ENCODE peak calls at places on chromosomes 13 and 19, in four cellular contexts. H is A549, Y is AG04449, W is heart left ventricle. C is an unnamed sample.

GRCh38 chr13:30340367-30341184 is 33.2 kb upstream of the KATNAL1 start:
- DNase-seq in H (no peak), Y (peak), W (peak), C (peak)

GRCh38 chr13:49062297-49062896 is 86.7 kb downstream of the FNDC3A start:
- DNase-seq in H (no peak), Y (no peak), W (no peak), C (peak)

GRCh38 chr19:48986211-48986610 is 6.9 kb downstream of the GYS1 start:
- DNase-seq in H (no peak), Y (no peak), W (no peak), C (no peak)

GRCh38 chr19:40467007-40467565 is 285 bp downstream of the SPTBN4 start:
- DNase-seq in H (no peak), Y (no peak), W (no peak), C (no peak)

GRCh38 chr13:103184413-103184812 is 118.2 kb upstream of the SLC10A2 start:
- DNase-seq in H (no peak), Y (no peak), W (no peak), C (no peak)

GRCh38 chr19:30349131-30349730 is 23.0 kb upstream of the ZNF536 start:
- DNase-seq in H (no peak), Y (no peak), W (no peak), C (no peak)

GRCh38 chr19:15445807-15446376 is 3.9 kb downstream of the WIZ start:
- DNase-seq in H (no peak), Y (no peak), W (peak), C (no peak)

GRCh38 chr19:53696951-53697350 is 65.2 kb downstream of the DPRX start:
- DNase-seq in H (no peak), Y (no peak), W (no peak), C (no peak)

GRCh38 chr13:99028890-99029289 is 51.0 kb upstream of the DOCK9 start:
- DNase-seq in H (no peak), Y (no peak), W (no peak), C (no peak)

GRCh38 chr13:98112456-98112855 is 30.4 kb upstream of the FARP1 start:
- DNase-seq in H (no peak), Y (no peak), W (no peak), C (no peak)

GRCh38 chr13:41402695-41403511 is 54.4 kb upstream of the RGCC start:
- DNase-seq in H (no peak), Y (no peak), W (no peak), C (no peak)

GRCh38 chr19:52670046-52670445 is 31.9 kb upstream of the ZNF83 start:
- DNase-seq in H (no peak), Y (no peak), W (no peak), C (no peak)

GRCh38 chr19:35518313-35518712 is 4.9 kb upstream of the DMKN start:
- DNase-seq in H (peak), Y (peak), W (no peak), C (peak)

GRCh38 chr19:8396563-8397203 is 6.5 kb downstream of the RAB11B start:
- DNase-seq in H (peak), Y (no peak), W (peak), C (peak)

GRCh38 chr13:30224732-30225131 is 82.6 kb downstream of the KATNAL1 start:
- DNase-seq in H (peak), Y (no peak), W (no peak), C (peak)

GRCh38 chr13:100542546-100543156 is 45.9 kb downstream of the GGACT start:
- DNase-seq in H (peak), Y (no peak), W (no peak), C (peak)

GRCh38 chr13:27006519-27007161 is 165.0 kb downstream of the USP12 start:
- DNase-seq in H (no peak), Y (no peak), W (no peak), C (peak)

GRCh38 chr19:35592226-35592625 is 6.3 kb downstream of the PMIS2 start:
- DNase-seq in H (peak), Y (no peak), W (no peak), C (peak)

GRCh38 chr19:3047307-3048189 is 14.7 kb downstream of the TLE5 start:
- DNase-seq in H (peak), Y (no peak), W (peak), C (peak)

GRCh38 chr13:21058361-21058760 is 3.0 kb downstream of the LATS2 start:
- DNase-seq in H (no peak), Y (no peak), W (no peak), C (peak)

GRCh38 chr19:13979224-13979623 is 26.9 kb downstream of the RFX1 start:
- DNase-seq in H (no peak), Y (no peak), W (no peak), C (no peak)

GRCh38 chr19:54179921-54180452 is 7.0 kb upstream of the TMC4 start:
- DNase-seq in H (no peak), Y (no peak), W (no peak), C (peak)

GRCh38 chr19:44212865-44213346 is 574 bp downstream of the ZNF227 start:
- DNase-seq in H (no peak), Y (no peak), W (no peak), C (peak)

GRCh38 chr13:75760182-75760981 is 124.3 kb downstream of the LMO7 start:
- DNase-seq in H (peak), Y (no peak), W (peak), C (no peak)
- TF ChIP-seq CTCF in H (no peak), Y (no peak), W (no peak), C (peak)

DNA sequence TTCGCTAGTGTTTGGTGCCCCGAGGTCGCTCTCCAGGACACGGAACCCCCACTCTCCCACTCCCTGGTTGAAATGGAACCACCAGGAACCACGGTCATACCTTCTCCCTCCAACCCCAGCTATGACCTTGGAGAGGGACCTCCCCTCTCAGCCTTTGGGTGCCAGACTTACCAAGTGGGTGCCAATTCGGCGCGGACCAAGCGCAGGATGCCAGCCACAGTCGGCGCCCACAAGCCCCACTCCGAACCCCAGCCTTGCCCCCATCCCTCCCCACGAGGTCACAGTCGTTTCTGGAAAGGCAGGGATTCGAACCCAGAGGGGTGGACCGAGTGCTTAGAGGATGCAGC is 910 bp downstream of the PDE4C start:
- DNase-seq in H (no peak), Y (no peak), W (peak), C (no peak)
- H3K4me3 ChIP-seq in H (no peak), Y (no peak), W (peak), C (no peak)

DNA sequence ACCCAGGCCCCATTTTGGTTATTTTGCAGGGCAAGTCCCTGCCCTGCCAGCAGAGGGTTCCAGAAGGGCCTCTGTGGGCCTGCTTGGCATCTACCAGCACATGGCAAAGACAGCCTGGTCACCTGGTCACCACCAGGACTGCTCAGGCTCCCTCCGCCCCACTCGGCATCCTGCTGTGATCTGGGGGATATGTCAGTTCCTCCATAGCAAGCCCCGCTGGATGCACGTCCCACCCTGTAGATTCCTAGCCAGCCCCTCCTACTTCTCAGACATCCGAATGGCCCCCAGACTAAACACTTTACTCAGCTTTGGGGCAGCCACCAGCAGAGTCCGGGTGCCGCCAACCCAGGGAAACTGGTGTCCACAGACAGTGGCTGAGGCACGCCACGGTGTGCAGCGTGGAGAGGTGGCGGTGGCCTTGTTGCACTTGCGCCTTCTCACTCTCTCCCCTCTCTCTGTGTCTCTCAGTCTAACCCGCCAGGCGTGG is 31.8 kb upstream of the USE1 start:
- DNase-seq in H (no peak), Y (no peak), W (no peak), C (no peak)
- TF ChIP-seq CTCF in H (no peak), Y (no peak), W (no peak), C (no peak)

DNA sequence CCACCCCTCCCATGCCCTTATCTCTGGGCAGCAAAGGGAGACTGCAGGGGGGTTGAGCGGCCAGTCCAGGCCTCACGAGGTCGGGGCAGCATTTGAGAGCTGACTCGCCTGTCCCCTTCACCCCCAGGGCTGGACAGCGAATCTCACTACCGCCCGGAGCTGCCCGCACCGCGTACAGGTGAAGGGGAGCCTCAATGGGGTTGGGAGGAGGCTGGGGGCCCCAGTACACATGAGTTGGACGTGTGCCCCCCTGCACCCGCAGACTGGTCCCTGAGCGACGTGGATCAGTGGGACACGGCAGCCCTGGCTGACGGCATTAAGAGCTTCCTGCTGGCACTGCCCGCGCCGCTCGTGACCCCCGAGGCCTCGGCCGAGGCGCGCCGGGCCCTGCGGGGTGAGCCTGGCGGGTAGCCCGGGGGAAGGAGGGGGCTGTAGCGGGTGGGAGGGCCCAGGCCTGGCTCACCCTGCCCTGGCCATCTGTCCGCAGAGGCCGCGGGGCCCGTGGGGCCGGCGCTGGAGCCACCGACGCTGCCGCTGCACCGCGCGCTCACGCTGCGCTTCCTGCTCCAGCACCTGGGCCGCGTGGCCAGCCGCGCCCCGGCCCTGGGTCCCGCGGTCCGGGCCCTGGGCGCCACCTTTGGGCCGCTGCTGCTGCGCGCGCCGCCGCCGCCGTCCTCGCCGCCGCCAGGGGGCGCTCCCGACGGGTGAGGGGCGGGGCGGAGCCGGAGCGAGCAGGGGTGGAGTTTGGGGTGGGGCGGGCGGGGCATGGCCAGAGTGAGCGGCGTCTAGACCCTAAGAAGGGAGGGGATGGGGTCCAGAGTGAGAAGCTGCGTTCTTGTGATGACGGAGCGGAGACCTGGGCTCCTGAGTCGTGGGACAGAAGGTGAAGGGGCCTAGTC is 8.1 kb downstream of the PIK3R2 start:
- DNase-seq in H (peak), Y (no peak), W (peak), C (peak)
- H3K4me3 ChIP-seq in H (peak), Y (peak), W (peak), C (peak)

DNA sequence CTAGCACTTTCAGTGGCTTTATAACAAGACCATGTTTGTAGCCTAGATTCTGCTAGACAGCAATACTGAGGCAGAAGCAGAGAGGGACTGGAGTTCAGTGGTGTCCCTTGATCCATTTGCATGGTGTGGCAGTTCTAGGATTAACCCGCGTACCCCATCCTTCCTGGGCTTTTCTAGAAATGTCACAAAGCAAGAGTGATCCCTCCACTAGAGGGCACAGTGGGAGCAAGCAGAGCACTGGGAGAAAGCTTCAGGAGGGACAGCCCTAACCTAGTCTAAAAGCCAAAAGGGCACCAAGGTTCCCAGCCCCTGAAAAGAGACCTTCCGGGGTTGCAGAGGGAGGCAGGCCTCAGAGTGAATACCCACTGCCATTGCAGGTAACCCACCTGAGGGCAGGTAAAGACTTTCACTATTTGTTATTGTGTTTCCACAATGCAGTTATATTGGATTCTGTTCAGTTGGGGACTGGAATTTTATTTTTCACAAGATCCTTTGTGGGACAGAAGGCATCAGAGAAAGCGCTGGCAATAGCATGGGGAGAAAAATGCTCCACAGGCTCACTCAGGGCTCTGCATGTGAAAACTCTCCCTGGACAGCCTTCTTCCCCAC is 170.6 kb downstream of the FLT1 start:
- DNase-seq in H (peak), Y (no peak), W (peak), C (peak)
- TF ChIP-seq CTCF in H (peak), Y (peak), W (peak), C (peak)

GRCh38 chr19:5003781-5004180 is 34.9 kb downstream of the KDM4B start:
- DNase-seq in H (no peak), Y (no peak), W (no peak), C (no peak)

GRCh38 chr19:5005096-5005495 is 36.2 kb downstream of the KDM4B start:
- DNase-seq in H (no peak), Y (no peak), W (no peak), C (no peak)

GRCh38 chr19:5006821-5007220 is 37.9 kb downstream of the KDM4B start:
- DNase-seq in H (no peak), Y (no peak), W (no peak), C (no peak)

GRCh38 chr19:5002143-5002542 is 33.2 kb downstream of the KDM4B start:
- DNase-seq in H (no peak), Y (no peak), W (peak), C (peak)

GRCh38 chr19:5006201-5006600 is 37.3 kb downstream of the KDM4B start:
- DNase-seq in H (no peak), Y (no peak), W (no peak), C (peak)
- H3K4me3 ChIP-seq in H (no peak), Y (no peak), W (no peak), C (no peak)

GRCh38 chr13:78241278-78241919 is 322.8 kb upstream of the EDNRB start:
- DNase-seq in H (peak), Y (no peak), W (peak), C (peak)
- TF ChIP-seq CTCF in H (peak), Y (peak), W (peak), C (peak)

C was measured in fibroblast of the aortic adventitia.